ENCODE peak calls at places on chromosomes 6 and 20, in five cellular contexts. One of them, this sample, is unnamed.

GRCh38 chr6:147970970-147971369 is 371.7 kb upstream of the SASH1 start:
- DNase-seq in mucosa of descending colon: no peak
- DNase-seq in HT-29: peak; percentile 45
- DNase-seq in RWPE1: no peak
- DNase-seq in right lobe of liver: no peak
- DNase-seq in this sample: no peak

GRCh38 chr6:2891768-2892170 is 11.3 kb downstream of the SERPINB9 start:
- DNase-seq in right lobe of liver: no peak
- DNase-seq in HT-29: no peak
- DNase-seq in mucosa of descending colon: peak; percentile 93
- DNase-seq in RWPE1: peak; percentile 87
- DNase-seq in this sample: no peak

GRCh38 chr20:15925376-15925775 is 647.9 kb downstream of the KIF16B start:
- DNase-seq in right lobe of liver: no peak
- DNase-seq in HT-29: no peak
- DNase-seq in RWPE1: no peak
- DNase-seq in mucosa of descending colon: no peak
- DNase-seq in this sample: no peak

GRCh38 chr20:56748476-56749377 is 119.6 kb downstream of the TFAP2C start:
- DNase-seq in HT-29: no peak
- DNase-seq in RWPE1: no peak
- DNase-seq in mucosa of descending colon: no peak
- DNase-seq in right lobe of liver: no peak
- DNase-seq in this sample: no peak

GRCh38 chr6:166351715-166352285 is 9.5 kb upstream of the SFT2D1 start:
- DNase-seq in RWPE1: peak; percentile 10
- DNase-seq in mucosa of descending colon: no peak
- DNase-seq in right lobe of liver: peak; percentile 67
- DNase-seq in HT-29: peak; percentile 12
- DNase-seq in this sample: no peak

GRCh38 chr6:27296106-27296783 is 15.8 kb downstream of the POM121L2 start:
- DNase-seq in right lobe of liver: no peak
- DNase-seq in mucosa of descending colon: no peak
- DNase-seq in RWPE1: no peak
- DNase-seq in HT-29: peak; percentile 61
- DNase-seq in this sample: no peak

GRCh38 chr6:17470953-17471335 is 77.5 kb downstream of the CAP2 start:
- DNase-seq in HT-29: no peak
- DNase-seq in mucosa of descending colon: no peak
- DNase-seq in right lobe of liver: no peak
- DNase-seq in RWPE1: no peak
- DNase-seq in this sample: no peak

GRCh38 chr20:45095753-45096371 is 5.1 kb downstream of the KCNS1 start:
- DNase-seq in right lobe of liver: no peak
- DNase-seq in mucosa of descending colon: no peak
- DNase-seq in RWPE1: peak; percentile 83
- DNase-seq in HT-29: peak; percentile 89
- DNase-seq in this sample: no peak

GRCh38 chr6:125224236-125224861 is 70.8 kb downstream of the TPD52L1 start:
- DNase-seq in RWPE1: no peak
- DNase-seq in mucosa of descending colon: no peak
- DNase-seq in right lobe of liver: no peak
- DNase-seq in HT-29: no peak
- DNase-seq in this sample: no peak

GRCh38 chr6:165675120-165675519 is 12.1 kb upstream of the PDE10A start:
- DNase-seq in mucosa of descending colon: no peak
- DNase-seq in RWPE1: no peak
- DNase-seq in right lobe of liver: no peak
- DNase-seq in HT-29: no peak
- DNase-seq in this sample: no peak

GRCh38 chr6:41519305-41519747 is 26.9 kb upstream of the FOXP4 start:
- DNase-seq in RWPE1: no peak
- DNase-seq in HT-29: peak; percentile 39
- DNase-seq in right lobe of liver: no peak
- DNase-seq in mucosa of descending colon: peak; percentile 85
- DNase-seq in this sample: no peak

GRCh38 chr6:110322151-110323003 is 35.8 kb downstream of the METTL24 start:
- DNase-seq in HT-29: no peak
- DNase-seq in right lobe of liver: no peak
- DNase-seq in mucosa of descending colon: no peak
- DNase-seq in RWPE1: no peak
- DNase-seq in this sample: no peak

GRCh38 chr6:121732641-121733040 is 297.2 kb downstream of the GJA1 start:
- DNase-seq in HT-29: no peak
- DNase-seq in RWPE1: no peak
- DNase-seq in mucosa of descending colon: no peak
- DNase-seq in right lobe of liver: no peak
- DNase-seq in this sample: no peak

GRCh38 chr6:98947411-98948292 is at the start of gene FBXL4:
- DNase-seq in right lobe of liver: peak; percentile 93
- DNase-seq in mucosa of descending colon: peak; percentile 92
- DNase-seq in RWPE1: peak; percentile 88
- DNase-seq in HT-29: peak; percentile 83
- DNase-seq in this sample: peak; percentile 92